ENCODE peak calls at places on chromosomes 11 and 22, in six cellular contexts. One of them, this sample, is unnamed.

GRCh38 chr22:24140357-24140756 is 40.9 kb upstream of the SUSD2 start:
- DNase-seq in AG04450: no peak
- DNase-seq in upper lobe of right lung: no peak
- DNase-seq in IMR-90: peak; percentile 40
- DNase-seq in esophagus squamous epithelium: no peak
- DNase-seq in CD8-positive, alpha-beta T cell: no peak
- DNase-seq in this sample: no peak

GRCh38 chr11:123511037-123511870 is 81.2 kb downstream of the GRAMD1B start:
- DNase-seq in AG04450: peak; percentile 80
- DNase-seq in upper lobe of right lung: peak; percentile 86
- DNase-seq in CD8-positive, alpha-beta T cell: peak; percentile 53
- DNase-seq in IMR-90: peak; percentile 88
- DNase-seq in esophagus squamous epithelium: no peak
- DNase-seq in this sample: peak; percentile 88

GRCh38 chr22:17057959-17058814 is 26.6 kb upstream of the IL17RA start:
- DNase-seq in AG04450: peak; percentile 46
- DNase-seq in esophagus squamous epithelium: no peak
- DNase-seq in CD8-positive, alpha-beta T cell: peak; percentile 52
- DNase-seq in upper lobe of right lung: peak; percentile 69
- DNase-seq in IMR-90: peak; percentile 73
- DNase-seq in this sample: peak; percentile 71

GRCh38 chr11:32439488-32440210 is 4.3 kb upstream of the WT1 start:
- DNase-seq in IMR-90: no peak
- DNase-seq in CD8-positive, alpha-beta T cell: no peak
- DNase-seq in upper lobe of right lung: no peak
- DNase-seq in esophagus squamous epithelium: no peak
- DNase-seq in AG04450: no peak
- DNase-seq in this sample: no peak

GRCh38 chr11:45337583-45338360 is 51.6 kb upstream of the SYT13 start:
- DNase-seq in IMR-90: no peak
- DNase-seq in upper lobe of right lung: no peak
- DNase-seq in AG04450: no peak
- DNase-seq in CD8-positive, alpha-beta T cell: no peak
- DNase-seq in esophagus squamous epithelium: no peak
- DNase-seq in this sample: no peak

GRCh38 chr11:42870480-42870879 is 441.3 kb upstream of the API5 start:
- DNase-seq in CD8-positive, alpha-beta T cell: no peak
- DNase-seq in upper lobe of right lung: no peak
- DNase-seq in esophagus squamous epithelium: no peak
- DNase-seq in AG04450: no peak
- DNase-seq in IMR-90: no peak
- DNase-seq in this sample: no peak

GRCh38 chr11:91091564-91091963 is 868.7 kb upstream of the CHORDC1 start:
- DNase-seq in CD8-positive, alpha-beta T cell: no peak
- DNase-seq in IMR-90: no peak
- DNase-seq in esophagus squamous epithelium: no peak
- DNase-seq in upper lobe of right lung: no peak
- DNase-seq in AG04450: no peak
- DNase-seq in this sample: no peak

GRCh38 chr22:50199836-50200332 is 927 bp upstream of the SELENOO start:
- DNase-seq in IMR-90: no peak
- DNase-seq in AG04450: no peak
- DNase-seq in upper lobe of right lung: no peak
- DNase-seq in esophagus squamous epithelium: no peak
- DNase-seq in CD8-positive, alpha-beta T cell: no peak
- DNase-seq in this sample: no peak

GRCh38 chr11:9002920-9003572 is 755 bp downstream of the NRIP3 start:
- DNase-seq in upper lobe of right lung: no peak
- DNase-seq in IMR-90: no peak
- DNase-seq in AG04450: no peak
- DNase-seq in esophagus squamous epithelium: no peak
- DNase-seq in CD8-positive, alpha-beta T cell: no peak
- DNase-seq in this sample: no peak

GRCh38 chr22:44404341-44405020 is 91.7 kb upstream of the SHISAL1 start:
- DNase-seq in IMR-90: no peak
- DNase-seq in AG04450: no peak
- DNase-seq in CD8-positive, alpha-beta T cell: no peak
- DNase-seq in upper lobe of right lung: peak; percentile 30
- DNase-seq in esophagus squamous epithelium: no peak
- DNase-seq in this sample: no peak

GRCh38 chr11:128206476-128206875 is 380.9 kb downstream of the ETS1 start:
- DNase-seq in esophagus squamous epithelium: no peak
- DNase-seq in IMR-90: no peak
- DNase-seq in AG04450: no peak
- DNase-seq in upper lobe of right lung: no peak
- DNase-seq in CD8-positive, alpha-beta T cell: no peak
- DNase-seq in this sample: no peak

GRCh38 chr22:48083502-48083901 is 1321.1 kb downstream of the TBC1D22A start:
- DNase-seq in IMR-90: no peak
- DNase-seq in upper lobe of right lung: no peak
- DNase-seq in esophagus squamous epithelium: no peak
- DNase-seq in CD8-positive, alpha-beta T cell: no peak
- DNase-seq in AG04450: no peak
- DNase-seq in this sample: no peak

GRCh38 chr11:120873966-120874365 is 149.9 kb upstream of the TBCEL start:
- DNase-seq in upper lobe of right lung: no peak
- DNase-seq in CD8-positive, alpha-beta T cell: no peak
- DNase-seq in AG04450: no peak
- DNase-seq in IMR-90: no peak
- DNase-seq in esophagus squamous epithelium: no peak
- DNase-seq in this sample: no peak

GRCh38 chr11:116311141-116311540 is 461.6 kb downstream of the BUD13 start:
- DNase-seq in CD8-positive, alpha-beta T cell: no peak
- DNase-seq in upper lobe of right lung: no peak
- DNase-seq in esophagus squamous epithelium: no peak
- DNase-seq in IMR-90: no peak
- DNase-seq in AG04450: no peak
- DNase-seq in this sample: no peak

GRCh38 chr11:26675233-26675928 is 46.5 kb downstream of the SLC5A12 start:
- DNase-seq in IMR-90: no peak
- DNase-seq in esophagus squamous epithelium: no peak
- DNase-seq in upper lobe of right lung: no peak
- DNase-seq in AG04450: no peak
- DNase-seq in CD8-positive, alpha-beta T cell: no peak
- DNase-seq in this sample: no peak

GRCh38 chr11:111631666-111632039 is 29.4 kb downstream of the SIK2 start:
- DNase-seq in esophagus squamous epithelium: no peak
- DNase-seq in upper lobe of right lung: no peak
- DNase-seq in IMR-90: peak; percentile 88
- DNase-seq in CD8-positive, alpha-beta T cell: no peak
- DNase-seq in AG04450: peak; percentile 53
- DNase-seq in this sample: peak; percentile 56

GRCh38 chr11:10534331-10534730 is 6.7 kb downstream of the RNF141 start:
- DNase-seq in IMR-90: no peak
- DNase-seq in esophagus squamous epithelium: no peak
- DNase-seq in CD8-positive, alpha-beta T cell: no peak
- DNase-seq in AG04450: no peak
- DNase-seq in upper lobe of right lung: no peak
- DNase-seq in this sample: no peak

GRCh38 chr11:73556966-73557365 is 40.9 kb downstream of the FAM168A start:
- DNase-seq in IMR-90: no peak
- DNase-seq in AG04450: no peak
- DNase-seq in CD8-positive, alpha-beta T cell: no peak
- DNase-seq in upper lobe of right lung: no peak
- DNase-seq in esophagus squamous epithelium: no peak
- DNase-seq in this sample: no peak

GRCh38 chr22:36026741-36027140 is 1.9 kb downstream of the RBFOX2 start:
- DNase-seq in esophagus squamous epithelium: no peak
- DNase-seq in IMR-90: peak; percentile 60
- DNase-seq in CD8-positive, alpha-beta T cell: no peak
- DNase-seq in upper lobe of right lung: no peak
- DNase-seq in AG04450: no peak
- DNase-seq in this sample: no peak

GRCh38 chr11:103970850-103971249 is 65.6 kb upstream of the DDI1 start:
- DNase-seq in upper lobe of right lung: no peak
- DNase-seq in AG04450: no peak
- DNase-seq in esophagus squamous epithelium: no peak
- DNase-seq in CD8-positive, alpha-beta T cell: no peak
- DNase-seq in IMR-90: no peak
- DNase-seq in this sample: no peak

GRCh38 chr22:24185501-24186351 is 4.4 kb downstream of the SUSD2 start:
- DNase-seq in AG04450: no peak
- DNase-seq in IMR-90: no peak
- DNase-seq in esophagus squamous epithelium: no peak
- DNase-seq in upper lobe of right lung: peak; percentile 66
- DNase-seq in CD8-positive, alpha-beta T cell: no peak
- DNase-seq in this sample: no peak

GRCh38 chr11:130916910-130917309 is 631 bp upstream of the SNX19 start:
- DNase-seq in IMR-90: no peak
- DNase-seq in AG04450: no peak
- DNase-seq in upper lobe of right lung: no peak
- DNase-seq in CD8-positive, alpha-beta T cell: no peak
- DNase-seq in esophagus squamous epithelium: no peak
- DNase-seq in this sample: no peak
- H3K4me3 ChIP-seq in IMR-90: peak overlapping the region; percentile 49
- H3K4me3 ChIP-seq in AG04450: peak overlapping the region; percentile 49
- H3K4me3 ChIP-seq in upper lobe of right lung: peak overlapping the region; percentile 98
- H3K4me3 ChIP-seq in CD8-positive, alpha-beta T cell: peak overlapping the region; percentile 53
- H3K4me3 ChIP-seq in esophagus squamous epithelium: peak overlapping the region; percentile 87
- H3K4me3 ChIP-seq in this sample: peak overlapping the region; percentile 82

GRCh38 chr11:2729841-2730240 is 30.0 kb upstream of the KCNQ1OT1 start:
- DNase-seq in AG04450: no peak
- DNase-seq in IMR-90: no peak
- DNase-seq in upper lobe of right lung: no peak
- DNase-seq in CD8-positive, alpha-beta T cell: no peak
- DNase-seq in esophagus squamous epithelium: no peak
- DNase-seq in this sample: no peak
- H3K27ac ChIP-seq in AG04450: no peak overlapping the region
- H3K27ac ChIP-seq in IMR-90: no peak overlapping the region
- H3K27ac ChIP-seq in upper lobe of right lung: no peak overlapping the region
- H3K27ac ChIP-seq in CD8-positive, alpha-beta T cell: no peak overlapping the region
- H3K27ac ChIP-seq in esophagus squamous epithelium: no peak overlapping the region
- H3K27ac ChIP-seq in this sample: no peak overlapping the region

DNA sequence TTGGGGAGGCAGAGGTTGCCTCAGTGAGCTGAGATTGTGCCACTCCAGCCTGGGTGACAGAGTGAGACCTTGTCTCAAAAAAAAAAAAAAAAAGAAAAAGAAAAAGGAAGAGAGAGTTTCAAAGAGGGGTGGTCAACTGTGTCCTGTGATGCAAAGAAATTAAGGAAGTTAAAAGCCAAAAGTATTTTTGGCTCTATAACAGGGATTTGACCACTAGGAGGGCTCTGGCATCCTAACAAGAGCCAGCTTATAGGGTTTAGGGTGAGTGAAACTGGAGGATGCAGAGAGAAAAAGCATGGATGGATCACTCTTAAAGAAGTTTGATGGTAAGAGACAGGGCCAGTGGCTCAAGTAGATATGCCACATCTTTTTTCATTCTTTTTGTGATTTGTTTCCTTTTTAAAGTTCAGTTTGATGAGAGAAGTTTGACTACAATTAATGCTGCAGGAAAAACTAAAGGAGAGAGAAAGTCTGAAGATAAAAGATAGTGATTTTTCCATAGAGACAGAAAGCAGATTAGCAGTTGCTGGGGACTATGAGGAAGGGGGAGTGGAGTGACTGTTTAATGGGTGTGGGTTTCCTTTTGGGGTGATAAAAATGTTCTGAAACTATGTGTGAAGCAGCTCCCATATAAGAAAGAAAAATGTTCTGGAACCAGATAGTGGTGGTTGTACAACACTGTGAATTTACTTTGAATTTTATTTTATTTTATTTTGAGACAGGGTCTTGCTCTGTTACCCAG is 11.1 kb upstream of the MICAL2 start:
- DNase-seq in esophagus squamous epithelium: no peak
- DNase-seq in AG04450: no peak
- DNase-seq in IMR-90: no peak
- DNase-seq in CD8-positive, alpha-beta T cell: no peak
- DNase-seq in upper lobe of right lung: no peak
- DNase-seq in this sample: no peak
- TF ChIP-seq CTCF in esophagus squamous epithelium: no peak
- TF ChIP-seq CTCF in AG04450: peak; percentile 38
- TF ChIP-seq CTCF in IMR-90: peak; percentile 16
- TF ChIP-seq CTCF in CD8-positive, alpha-beta T cell: no peak
- TF ChIP-seq CTCF in upper lobe of right lung: no peak
- TF ChIP-seq CTCF in this sample: peak; percentile 38

GRCh38 chr11:134993691-134994243 is 581.7 kb upstream of the B3GAT1 start:
- DNase-seq in upper lobe of right lung: no peak
- DNase-seq in AG04450: no peak
- DNase-seq in IMR-90: no peak
- DNase-seq in CD8-positive, alpha-beta T cell: no peak
- DNase-seq in esophagus squamous epithelium: no peak
- DNase-seq in this sample: no peak
- H3K4me3 ChIP-seq in upper lobe of right lung: no peak overlapping the region
- H3K4me3 ChIP-seq in AG04450: no peak overlapping the region
- H3K4me3 ChIP-seq in IMR-90: no peak overlapping the region
- H3K4me3 ChIP-seq in CD8-positive, alpha-beta T cell: no peak overlapping the region
- H3K4me3 ChIP-seq in esophagus squamous epithelium: no peak overlapping the region
- H3K4me3 ChIP-seq in this sample: no peak overlapping the region

GRCh38 chr22:31898406-31898805 is 45.9 kb upstream of the YWHAH start:
- DNase-seq in upper lobe of right lung: no peak
- DNase-seq in esophagus squamous epithelium: no peak
- DNase-seq in IMR-90: no peak
- DNase-seq in CD8-positive, alpha-beta T cell: no peak
- DNase-seq in AG04450: no peak
- DNase-seq in this sample: no peak

GRCh38 chr22:31897842-31898241 is 46.5 kb upstream of the YWHAH start:
- DNase-seq in upper lobe of right lung: no peak
- DNase-seq in IMR-90: peak; percentile 55
- DNase-seq in CD8-positive, alpha-beta T cell: no peak
- DNase-seq in esophagus squamous epithelium: no peak
- DNase-seq in AG04450: no peak
- DNase-seq in this sample: no peak

GRCh38 chr22:31893460-31893859 is 50.9 kb upstream of the YWHAH start:
- DNase-seq in CD8-positive, alpha-beta T cell: no peak
- DNase-seq in upper lobe of right lung: no peak
- DNase-seq in esophagus squamous epithelium: no peak
- DNase-seq in IMR-90: no peak
- DNase-seq in AG04450: no peak
- DNase-seq in this sample: no peak

GRCh38 chr22:31896472-31896871 is 47.9 kb upstream of the YWHAH start:
- DNase-seq in CD8-positive, alpha-beta T cell: no peak
- DNase-seq in esophagus squamous epithelium: no peak
- DNase-seq in IMR-90: no peak
- DNase-seq in upper lobe of right lung: no peak
- DNase-seq in AG04450: no peak
- DNase-seq in this sample: no peak

GRCh38 chr22:31895317-31896133 is 48.8 kb upstream of the YWHAH start:
- DNase-seq in CD8-positive, alpha-beta T cell: no peak
- DNase-seq in upper lobe of right lung: no peak
- DNase-seq in IMR-90: peak; percentile 15
- DNase-seq in esophagus squamous epithelium: no peak
- DNase-seq in AG04450: no peak
- DNase-seq in this sample: no peak
- H3K27ac ChIP-seq in CD8-positive, alpha-beta T cell: no peak overlapping the region
- H3K27ac ChIP-seq in upper lobe of right lung: no peak overlapping the region
- H3K27ac ChIP-seq in IMR-90: no peak overlapping the region
- H3K27ac ChIP-seq in esophagus squamous epithelium: no peak overlapping the region
- H3K27ac ChIP-seq in AG04450: no peak overlapping the region
- H3K27ac ChIP-seq in this sample: no peak overlapping the region

GRCh38 chr11:67613960-67614715 is 7.4 kb downstream of the NDUFV1 start:
- DNase-seq in AG04450: no peak
- DNase-seq in IMR-90: peak; percentile 13
- DNase-seq in CD8-positive, alpha-beta T cell: peak; percentile 86
- DNase-seq in esophagus squamous epithelium: no peak
- DNase-seq in upper lobe of right lung: peak; percentile 85
- DNase-seq in this sample: peak; percentile 1
- TF ChIP-seq CTCF in AG04450: peak; percentile 67
- TF ChIP-seq CTCF in IMR-90: peak; percentile 58
- TF ChIP-seq CTCF in CD8-positive, alpha-beta T cell: peak; percentile 56
- TF ChIP-seq CTCF in esophagus squamous epithelium: peak; percentile 74
- TF ChIP-seq CTCF in upper lobe of right lung: peak; percentile 69
- TF ChIP-seq CTCF in this sample: peak; percentile 87

This sample was measured in brain microvascular endothelial cell.